ENCODE peak calls at places on chromosomes 13 and 19, in seven cellular contexts. J is uterus, D is heart left ventricle, V is tibial nerve, Y is ovary, R is body of pancreas, P is Peyer's patch. A is an unnamed sample.

GRCh38 chr13:101451641-101452040 is 834 bp upstream of the ITGBL1 start:
- DNase-seq in R (no peak), Y (no peak), V (no peak), P (no peak), D (no peak), J (no peak), A (no peak)

GRCh38 chr19:1001538-1002166 is 1.4 kb downstream of the GRIN3B start:
- DNase-seq in Y (peak; percentile 48), J (peak; percentile 56), R (peak; percentile 62), V (no peak), P (peak; percentile 74), D (peak; percentile 49), A (peak; percentile 41)

GRCh38 chr13:91203430-91203829 is 144.1 kb upstream of the MIR17HG start:
- DNase-seq in V (no peak), P (no peak), J (no peak), R (no peak), Y (no peak), D (no peak), A (no peak)

GRCh38 chr13:50081106-50081898 is 66.1 kb downstream of the KCNRG start:
- DNase-seq in P (peak; percentile 80), V (peak; percentile 38), R (peak; percentile 57), Y (peak; percentile 66), D (peak; percentile 58), J (peak; percentile 36), A (peak; percentile 58)

GRCh38 chr19:7772752-7773291 is 9.8 kb downstream of the CLEC4M start:
- DNase-seq in Y (no peak), R (no peak), V (no peak), D (no peak), P (no peak), J (no peak), A (no peak)

GRCh38 chr13:34654203-34654602 is 287.9 kb upstream of the NBEA start:
- DNase-seq in V (no peak), R (no peak), D (no peak), P (no peak), J (no peak), Y (no peak), A (no peak)

GRCh38 chr19:51246153-51246552 is 4.7 kb upstream of the SIGLECL1 start:
- DNase-seq in D (no peak), P (no peak), V (no peak), J (no peak), R (no peak), Y (no peak), A (no peak)

GRCh38 chr13:21058361-21058760 is 3.0 kb downstream of the LATS2 start:
- DNase-seq in R (no peak), Y (no peak), V (no peak), D (no peak), J (no peak), P (no peak), A (no peak)

GRCh38 chr19:18660051-18660910 is 23.2 kb upstream of the CRTC1 start:
- DNase-seq in V (peak; percentile 49), P (no peak), D (peak; percentile 71), Y (no peak), J (peak; percentile 74), R (no peak), A (peak; percentile 38)

GRCh38 chr13:93942016-93942415 is 537.5 kb downstream of the DCT start:
- DNase-seq in D (no peak), P (no peak), R (no peak), V (no peak), Y (no peak), J (no peak), A (no peak)

GRCh38 chr19:49363265-49364082 is at the start of gene DKKL1:
- DNase-seq in V (peak; percentile 100), Y (peak; percentile 100), J (peak; percentile 100), R (peak; percentile 100), D (peak; percentile 98), P (peak; percentile 96), A (peak; percentile 82)
- TF ChIP-seq POLR2A in V (peak; percentile 72), Y (peak; percentile 62), J (peak; percentile 79), R (peak; percentile 24), D (no peak), P (no peak), A (no peak)

GRCh38 chr13:110289174-110289573 is 17.8 kb downstream of the COL4A1 start:
- DNase-seq in R (no peak), Y (no peak), V (no peak), P (no peak), D (no peak), J (no peak), A (no peak)

GRCh38 chr13:110285991-110286923 is 20.7 kb downstream of the COL4A1 start:
- DNase-seq in V (no peak), P (no peak), J (no peak), D (no peak), R (no peak), Y (no peak), A (no peak)

GRCh38 chr13:110284809-110285519 is 22.0 kb downstream of the COL4A1 start:
- DNase-seq in R (peak; percentile 1), Y (no peak), P (no peak), D (no peak), J (no peak), V (no peak), A (no peak)

GRCh38 chr13:110289661-110290060 is 17.3 kb downstream of the COL4A1 start:
- DNase-seq in V (no peak), J (no peak), Y (no peak), D (no peak), P (no peak), R (no peak), A (no peak)

DNA sequence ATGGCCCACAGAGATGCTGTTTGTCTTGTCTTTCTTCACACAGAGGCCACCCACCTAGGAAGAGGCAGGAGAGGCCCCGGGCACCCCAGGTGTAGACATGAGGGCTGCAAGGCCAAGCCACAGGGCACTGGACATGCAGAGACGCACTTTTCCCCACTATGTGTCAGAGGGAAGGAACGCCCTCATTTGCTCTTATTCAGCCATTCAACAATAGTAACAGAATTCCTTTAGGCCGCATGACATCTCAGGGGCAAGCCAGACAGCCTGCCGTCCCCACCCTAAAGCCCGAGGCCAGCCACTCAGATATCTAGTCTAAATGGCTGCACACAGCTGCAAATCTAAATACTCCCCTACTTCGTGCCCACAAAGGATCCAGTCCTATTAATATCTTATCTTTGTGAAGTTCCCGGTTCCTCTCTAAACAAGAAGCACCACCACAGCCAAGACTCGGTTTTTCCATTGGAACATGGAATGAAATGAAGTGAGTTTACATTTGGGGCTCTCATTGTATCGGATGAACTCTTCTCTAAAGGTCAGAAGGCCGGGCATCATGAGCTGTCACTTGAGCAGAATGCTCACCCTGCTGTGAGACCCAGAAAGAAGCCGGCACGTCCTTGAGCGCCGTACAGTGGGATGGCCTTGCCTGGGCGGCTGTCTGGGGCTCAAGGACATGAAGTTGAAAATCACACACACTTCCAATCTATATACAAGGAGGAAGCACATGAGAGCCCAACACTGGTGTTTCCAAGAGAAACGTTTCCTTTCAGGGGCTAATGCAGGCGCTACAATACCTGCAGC is 19.7 kb downstream of the COL4A1 start:
- DNase-seq in J (no peak), R (no peak), P (no peak), D (no peak), V (no peak), Y (no peak), A (no peak)
- H3K4me1 ChIP-seq in J (peaks cover 6% of the 10 kb centered on the region), R (peaks cover 29% of the 10 kb centered on the region), P (no peaks in the 10 kb centered on the region), D (peaks cover 24% of the 10 kb centered on the region), V (peaks cover 20% of the 10 kb centered on the region), Y (peaks cover 18% of the 10 kb centered on the region), A (peaks cover 6% of the 10 kb centered on the region)

GRCh38 chr13:58531614-58532013 is 900.1 kb downstream of the PCDH17 start:
- DNase-seq in J (no peak), V (no peak), D (no peak), R (no peak), P (no peak), Y (no peak), A (no peak)

GRCh38 chr13:58528351-58528750 is 896.8 kb downstream of the PCDH17 start:
- DNase-seq in V (no peak), J (no peak), Y (no peak), P (no peak), D (no peak), R (no peak), A (no peak)
- H3K27me3 ChIP-seq in V (no peaks in the 10 kb centered on the region), J (no peaks in the 10 kb centered on the region), Y (no peaks in the 10 kb centered on the region), P (no peaks in the 10 kb centered on the region), D (no peaks in the 10 kb centered on the region), R (no peaks in the 10 kb centered on the region), A (no peaks in the 10 kb centered on the region)

GRCh38 chr13:52118095-52118494 is 10.8 kb downstream of the NEK5 start:
- DNase-seq in D (no peak), R (no peak), P (no peak), J (no peak), V (no peak), Y (no peak), A (no peak)

GRCh38 chr13:52112606-52113005 is 16.3 kb downstream of the NEK5 start:
- DNase-seq in V (no peak), R (no peak), P (no peak), J (no peak), D (no peak), Y (no peak), A (no peak)

DNA sequence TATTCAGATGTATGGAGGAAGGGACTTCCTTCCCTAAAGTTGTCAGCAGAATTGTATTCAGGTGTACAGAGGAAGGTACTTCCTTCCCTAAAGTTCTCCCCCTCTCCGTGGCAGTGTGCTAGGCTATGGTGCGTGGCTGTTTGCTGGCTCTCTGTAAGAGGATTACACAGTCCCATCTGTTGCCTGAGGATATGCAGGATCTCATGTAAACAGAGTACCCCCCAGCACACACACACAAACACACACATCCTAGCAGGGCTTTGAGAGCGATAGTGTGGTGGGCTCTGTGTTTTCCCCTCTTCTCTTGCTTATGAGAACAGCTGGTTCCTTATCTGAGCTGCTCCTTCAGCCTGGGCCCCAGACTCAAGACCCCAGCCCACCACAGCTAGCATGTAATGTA is 10.3 kb downstream of the NEK5 start:
- DNase-seq in R (no peak), J (no peak), D (no peak), V (no peak), P (no peak), Y (no peak), A (no peak)
- TF ChIP-seq POLR2A in R (no peak), J (no peak), D (no peak), V (no peak), P (no peak), Y (no peak), A (no peak)

GRCh38 chr13:79483302-79483701 is 2.3 kb downstream of the NDFIP2 start:
- DNase-seq in J (no peak), V (no peak), P (no peak), Y (no peak), R (no peak), D (no peak), A (no peak)

GRCh38 chr13:79482271-79482970 is 1.5 kb downstream of the NDFIP2 start:
- DNase-seq in R (no peak), P (no peak), V (no peak), J (no peak), D (no peak), Y (no peak), A (no peak)

GRCh38 chr13:79485014-79485441 is 4.1 kb downstream of the NDFIP2 start:
- DNase-seq in Y (no peak), J (no peak), D (no peak), V (no peak), R (peak; percentile 41), P (peak; percentile 44), A (no peak)

GRCh38 chr13:79486433-79487188 is 5.7 kb downstream of the NDFIP2 start:
- DNase-seq in V (no peak), R (no peak), J (no peak), P (no peak), D (no peak), Y (no peak), A (no peak)

DNA sequence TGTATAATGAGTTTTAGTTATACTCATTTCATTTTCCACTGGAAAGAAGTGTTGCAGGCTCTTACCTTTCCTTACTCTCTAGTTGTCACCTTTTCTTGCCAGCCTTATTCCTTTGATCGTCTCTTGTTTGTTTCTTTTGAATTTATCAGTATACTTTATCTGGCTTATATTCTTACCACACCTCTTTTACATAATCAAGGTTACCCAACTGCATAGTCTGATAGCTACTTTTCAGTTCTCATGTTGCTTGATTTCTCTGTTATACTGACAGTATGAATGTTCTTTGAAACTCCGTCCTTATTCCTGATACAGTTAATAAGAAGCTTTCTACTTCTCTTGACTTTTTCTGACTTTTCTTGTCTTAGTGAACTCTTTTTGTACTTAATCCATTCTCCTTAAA is 4.5 kb downstream of the NDFIP2 start:
- DNase-seq in D (no peak), J (no peak), V (no peak), Y (no peak), R (no peak), P (no peak), A (no peak)
- H3K4me1 ChIP-seq in D (peaks cover 6% of the 10 kb centered on the region), J (no peaks in the 10 kb centered on the region), V (peaks cover 14% of the 10 kb centered on the region), Y (no peaks in the 10 kb centered on the region), R (peaks cover 61% of the 10 kb centered on the region), P (peaks cover 5% of the 10 kb centered on the region), A (peaks cover 11% of the 10 kb centered on the region)

A was measured in thyroid gland.